ENCODE peak calls at places on chromosomes 7 and 10, in four cellular contexts. W is IMR-90, F is brain microvascular endothelial cell, X is fibroblast of the aortic adventitia. U is an unnamed sample.

GRCh38 chr7:155218276-155219153 is 79.2 kb upstream of the INSIG1 start:
- DNase-seq in W (no peak), F (no peak), X (no peak), U (no peak)

GRCh38 chr7:71244023-71244422 is 112.1 kb downstream of the GALNT17 start:
- DNase-seq in W (no peak), F (no peak), X (no peak), U (no peak)

GRCh38 chr7:149809215-149809614 is 29.0 kb upstream of the ZNF862 start:
- DNase-seq in W (no peak), F (no peak), X (no peak), U (no peak)

GRCh38 chr10:28171468-28172235 is 131.2 kb downstream of the MPP7 start:
- DNase-seq in W (peak; percentile 30), F (no peak), X (peak; percentile 39), U (no peak)

GRCh38 chr7:56175086-56175760 is 59.0 kb upstream of the NUPR2 start:
- DNase-seq in W (no peak), F (no peak), X (no peak), U (no peak)

GRCh38 chr10:69861251-69862240 is 59.8 kb downstream of the COL13A1 start:
- DNase-seq in W (peak; percentile 73), F (peak; percentile 62), X (peak; percentile 96), U (no peak)

GRCh38 chr10:95266674-95267095 is 24.1 kb downstream of the PDLIM1 start:
- DNase-seq in W (peak; percentile 88), F (peak; percentile 83), X (peak; percentile 75), U (peak; percentile 80)

GRCh38 chr7:158536871-158537865 is 50.5 kb downstream of the PTPRN2 start:
- DNase-seq in W (no peak), F (no peak), X (no peak), U (no peak)

GRCh38 chr10:132532174-132532573 is 5.4 kb upstream of the INPP5A start:
- DNase-seq in W (no peak), F (no peak), X (no peak), U (no peak)

GRCh38 chr10:69895759-69896158 is 94.1 kb downstream of the COL13A1 start:
- DNase-seq in W (peak; percentile 78), F (peak; percentile 97), X (peak; percentile 92), U (no peak)

GRCh38 chr10:66835400-66835799 is 90.4 kb upstream of the LRRTM3 start:
- DNase-seq in W (no peak), F (no peak), X (no peak), U (no peak)

GRCh38 chr7:50367098-50367497 is 62.6 kb downstream of the IKZF1 start:
- DNase-seq in W (no peak), F (no peak), X (no peak), U (no peak)

GRCh38 chr7:6536899-6537298 is 14.4 kb downstream of the GRID2IP start:
- DNase-seq in W (no peak), F (no peak), X (no peak), U (no peak)

GRCh38 chr7:4851459-4852422 is 10.1 kb downstream of the PAPOLB start:
- DNase-seq in W (no peak), F (peak; percentile 73), X (no peak), U (no peak)

DNA sequence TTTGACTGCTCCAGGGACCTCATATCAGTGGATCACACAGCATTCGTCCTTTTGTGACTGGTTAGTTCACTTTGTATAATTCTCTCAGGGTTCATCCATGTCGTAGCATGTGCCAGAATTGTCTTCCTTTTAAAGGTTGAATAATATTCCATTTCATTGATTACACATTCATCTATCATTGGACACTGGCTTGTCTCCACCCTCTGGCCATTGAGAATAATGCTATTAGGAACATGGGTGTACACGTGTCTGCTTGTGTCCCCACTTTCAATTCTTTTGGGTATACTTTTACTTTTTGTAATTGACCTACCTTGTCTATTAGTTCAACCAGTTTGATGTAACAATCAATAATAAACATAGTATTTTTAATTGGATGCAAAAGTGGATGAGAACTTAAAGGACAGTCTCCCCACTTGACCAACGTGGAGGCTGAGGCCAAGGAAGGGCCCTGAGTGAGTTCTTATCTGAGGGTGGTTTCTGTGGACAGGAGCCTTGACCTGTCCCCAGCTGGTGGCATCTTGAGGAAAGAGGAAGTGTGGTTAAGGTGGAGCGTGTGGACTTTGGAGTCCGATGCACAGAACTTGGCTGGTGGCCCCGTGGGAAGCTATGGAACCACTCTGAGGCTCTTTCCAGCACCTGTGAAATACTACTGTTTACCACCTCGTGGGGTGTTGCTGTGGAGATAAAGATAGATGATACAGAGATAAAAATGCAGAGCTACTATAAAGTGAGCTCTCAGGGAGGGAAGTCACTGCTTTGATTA is 16.6 kb downstream of the WDFY4 start:
- DNase-seq in W (no peak), F (no peak), X (no peak), U (no peak)
- TF ChIP-seq CTCF in W (no peak), F (no peak), X (no peak), U (peak; percentile 34)

DNA sequence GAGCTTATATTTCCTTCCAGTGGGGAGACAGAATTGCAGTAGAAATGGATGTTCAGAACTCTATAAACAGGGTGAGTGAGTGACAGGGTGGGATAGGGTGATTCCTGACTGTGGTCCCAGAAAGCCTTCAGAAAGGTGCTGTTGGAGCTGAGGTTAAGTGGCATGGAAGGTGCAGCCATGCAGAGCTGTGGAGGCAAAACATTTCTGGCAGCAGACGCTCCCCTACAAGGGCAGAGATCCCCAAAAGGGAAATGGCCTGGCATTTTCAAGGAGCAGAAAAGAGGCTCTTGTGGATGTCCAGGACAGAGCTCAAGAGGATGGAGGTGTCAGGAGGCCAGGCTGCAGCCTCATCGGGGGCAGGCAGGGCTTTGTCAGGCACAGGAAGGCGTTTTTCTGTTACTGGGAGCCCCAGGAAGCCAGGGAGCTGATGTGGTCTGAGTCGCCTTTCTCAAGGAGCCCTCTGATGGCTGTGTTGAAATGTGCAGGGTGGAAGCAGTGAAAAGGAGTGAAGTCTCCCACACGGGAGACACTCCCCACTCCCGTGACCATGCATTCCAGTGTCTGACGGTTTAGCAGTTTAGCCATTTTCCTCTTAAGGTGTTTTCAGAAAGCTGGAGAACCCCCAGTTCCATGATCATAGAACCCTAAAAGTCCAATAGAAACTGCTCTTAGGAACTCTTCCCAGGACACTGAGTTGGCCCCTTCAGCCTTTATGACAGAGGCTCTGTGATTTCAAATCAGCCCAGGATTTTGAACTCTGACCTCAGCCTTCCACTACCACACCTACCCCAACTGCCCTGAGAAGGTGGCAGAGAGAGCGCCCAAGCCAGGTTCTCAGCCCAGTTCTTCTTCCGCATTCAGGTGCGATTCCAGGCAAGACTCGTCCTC is 96.2 kb downstream of the C10orf105 start:
- DNase-seq in W (peak; percentile 24), F (peak; percentile 26), X (peak; percentile 28), U (no peak)
- TF ChIP-seq CTCF in W (peak; percentile 18), F (peak; percentile 58), X (peak; percentile 24), U (no peak)

GRCh38 chr10:91409069-91409868 is 875 bp upstream of the HECTD2 start:
- DNase-seq in W (peak; percentile 80), F (peak; percentile 73), X (peak; percentile 88), U (peak; percentile 59)
- TF ChIP-seq CTCF in W (no peak), F (peak; percentile 14), X (no peak), U (no peak)

GRCh38 chr7:32580646-32581045 is 85.4 kb downstream of the AVL9 start:
- DNase-seq in W (no peak), F (no peak), X (no peak), U (no peak)

GRCh38 chr7:32577421-32577820 is 82.1 kb downstream of the AVL9 start:
- DNase-seq in W (no peak), F (no peak), X (no peak), U (no peak)

GRCh38 chr7:32582036-32582435 is 86.7 kb downstream of the AVL9 start:
- DNase-seq in W (peak; percentile 35), F (no peak), X (no peak), U (no peak)

GRCh38 chr7:32583791-32584190 is 88.5 kb downstream of the AVL9 start:
- DNase-seq in W (peak; percentile 87), F (peak; percentile 68), X (no peak), U (no peak)

DNA sequence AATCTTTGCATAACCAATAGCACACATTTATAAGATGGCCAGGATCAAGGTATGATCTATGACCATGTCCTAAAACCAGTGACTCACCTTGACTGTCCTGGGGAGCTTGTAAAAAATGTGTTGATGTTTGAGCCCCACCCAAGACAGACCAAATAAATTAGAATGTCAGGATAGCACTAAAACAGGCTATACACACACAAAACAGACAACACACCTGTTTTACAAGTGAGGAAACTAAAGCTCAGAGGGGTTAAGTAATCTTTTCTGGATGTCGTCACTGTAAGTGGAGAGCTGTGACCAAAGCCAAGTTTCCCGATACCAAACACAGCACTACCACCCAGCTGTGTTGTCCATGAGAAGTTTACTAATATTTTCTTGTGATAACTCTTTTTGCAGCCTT is 84.5 kb downstream of the AVL9 start:
- DNase-seq in W (no peak), F (no peak), X (no peak), U (no peak)
- TF ChIP-seq CTCF in W (no peak), F (no peak), X (no peak), U (no peak)

DNA sequence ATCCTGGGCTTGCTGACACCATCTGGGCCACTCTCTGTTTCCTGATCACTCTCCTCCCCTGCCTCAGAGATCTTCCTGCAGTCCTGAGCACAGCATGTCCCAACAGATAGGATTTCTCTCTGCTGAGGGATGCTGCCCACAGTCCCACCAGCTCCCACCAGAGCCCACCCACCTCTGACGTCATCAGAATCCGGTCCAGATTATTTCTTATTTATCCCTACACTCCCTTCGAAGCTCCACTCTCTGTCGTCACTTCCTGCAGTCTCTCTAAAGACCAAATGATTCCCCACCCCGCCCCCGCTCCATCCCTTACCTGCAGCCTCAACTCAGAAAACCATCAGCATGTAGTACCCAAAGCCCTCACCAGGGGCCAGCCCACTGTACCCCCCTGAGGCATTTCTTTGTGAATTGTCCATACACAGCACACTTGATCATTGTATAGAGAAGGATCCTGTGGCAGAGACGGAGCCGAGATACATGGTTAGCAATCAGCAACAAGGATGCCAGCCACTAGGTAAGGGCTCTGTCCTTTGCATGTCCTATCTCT is 192.0 kb upstream of the MGMT start:
- DNase-seq in W (no peak), F (no peak), X (no peak), U (no peak)
- TF ChIP-seq CTCF in W (no peak), F (peak; percentile 1), X (peak; percentile 7), U (no peak)

U was measured in GM13976.